ENCODE peak calls at places on chromosome 15, in six cellular contexts. K is RWPE1, N is esophagus squamous epithelium, U is astrocyte of the spinal cord, I is AG09309, Z is lung. R is an unnamed sample.

GRCh38 chr15:93997071-93997658 is 234.2 kb upstream of the MCTP2 start:
- DNase-seq in N (no peak), Z (no peak), U (peak), I (peak), K (peak), R (no peak)

GRCh38 chr15:90818251-90819210 is 49.9 kb upstream of the FURIN start:
- DNase-seq in K (no peak), I (no peak), Z (no peak), U (no peak), N (no peak), R (peak)

GRCh38 chr15:78751602-78751979 is 59.7 kb downstream of the ADAMTS7 start:
- DNase-seq in U (no peak), Z (no peak), K (no peak), N (no peak), I (no peak), R (no peak)

GRCh38 chr15:99953886-99954285 is 220.6 kb upstream of the LYSMD4 start:
- DNase-seq in U (no peak), K (no peak), Z (no peak), I (no peak), N (no peak), R (no peak)

GRCh38 chr15:101372149-101372577 is 77.1 kb upstream of the SNRPA1 start:
- DNase-seq in I (peak), U (peak), Z (no peak), N (no peak), K (no peak), R (no peak)

GRCh38 chr15:58473720-58474119 is 41.9 kb downstream of the LIPC start:
- DNase-seq in K (peak), I (peak), U (peak), Z (no peak), N (no peak), R (no peak)

GRCh38 chr15:27645672-27646071 is 453.4 kb downstream of the OCA2 start:
- DNase-seq in Z (no peak), U (no peak), N (no peak), I (no peak), K (no peak), R (no peak)

GRCh38 chr15:62307551-62307950 is 142.5 kb upstream of the C2CD4B start:
- DNase-seq in U (peak), I (peak), Z (no peak), N (no peak), K (peak), R (no peak)

GRCh38 chr15:66291816-66292215 is 1.6 kb upstream of the DIS3L start:
- DNase-seq in U (no peak), I (no peak), K (no peak), Z (no peak), N (no peak), R (no peak)

GRCh38 chr15:51334011-51334426 is 4.4 kb downstream of the CYP19A1 start:
- DNase-seq in N (no peak), U (no peak), K (no peak), I (no peak), Z (no peak), R (no peak)

GRCh38 chr15:28015855-28016254 is 83.3 kb downstream of the OCA2 start:
- DNase-seq in K (no peak), I (no peak), Z (peak), N (no peak), U (no peak), R (no peak)

GRCh38 chr15:42608110-42608531 is 32.7 kb downstream of the STARD9 start:
- DNase-seq in Z (peak), N (no peak), I (no peak), U (no peak), K (no peak), R (no peak)

GRCh38 chr15:49438970-49439631 is 16.1 kb downstream of the FGF7 start:
- DNase-seq in K (no peak), Z (peak), U (no peak), I (no peak), N (peak), R (no peak)

GRCh38 chr15:31977812-31978662 is 52.3 kb upstream of the CHRNA7 start:
- DNase-seq in I (no peak), U (peak), N (no peak), K (peak), Z (peak), R (no peak)

GRCh38 chr15:84981711-84982300 is at the start of gene PDE8A:
- DNase-seq in K (peak), Z (no peak), N (no peak), I (no peak), U (no peak), R (peak)

GRCh38 chr15:53843166-53843565 is 83.7 kb upstream of the WDR72 start:
- DNase-seq in I (no peak), N (no peak), U (no peak), K (no peak), Z (no peak), R (no peak)

GRCh38 chr15:59976480-59976879 is 27.6 kb upstream of the FOXB1 start:
- DNase-seq in N (no peak), Z (no peak), K (no peak), I (no peak), U (no peak), R (no peak)

GRCh38 chr15:32098033-32098432 is 67.7 kb downstream of the CHRNA7 start:
- DNase-seq in Z (no peak), I (no peak), N (no peak), K (no peak), U (no peak), R (no peak)

GRCh38 chr15:31162721-31163510 is 61.4 kb upstream of the TRPM1 start:
- DNase-seq in U (no peak), N (no peak), K (no peak), I (no peak), Z (no peak), R (no peak)

GRCh38 chr15:99148851-99149276 is 44.0 kb downstream of the SYNM start:
- DNase-seq in U (no peak), N (no peak), Z (no peak), I (no peak), K (no peak), R (no peak)

GRCh38 chr15:96285715-96286367 is 44.7 kb upstream of the NR2F2 start:
- DNase-seq in K (no peak), I (no peak), Z (no peak), U (no peak), N (no peak), R (no peak)

GRCh38 chr15:87167706-87168105 is 1088.0 kb downstream of the AGBL1 start:
- DNase-seq in Z (no peak), K (peak), I (no peak), N (no peak), U (no peak), R (no peak)

GRCh38 chr15:78004919-78005634 is 72.4 kb downstream of the TBC1D2B start:
- DNase-seq in N (no peak), Z (peak), U (peak), I (peak), K (no peak), R (no peak)

GRCh38 chr15:72796210-72796514 is 12.6 kb upstream of the ADPGK start:
- DNase-seq in I (no peak), U (no peak), Z (no peak), K (no peak), N (no peak), R (no peak)

GRCh38 chr15:23073890-23074631 is 34.7 kb upstream of the TUBGCP5 start:
- DNase-seq in N (no peak), U (no peak), K (peak), I (no peak), Z (no peak), R (no peak)

GRCh38 chr15:101267320-101268104 is 9.8 kb downstream of the SELENOS start:
- DNase-seq in I (peak), Z (no peak), U (peak), N (no peak), K (no peak), R (no peak)

GRCh38 chr15:64855206-64856000 is 13.7 kb downstream of the PLEKHO2 start:
- DNase-seq in I (no peak), N (no peak), K (no peak), Z (no peak), U (no peak), R (no peak)

GRCh38 chr15:38702178-38702912 is 137.7 kb upstream of the RASGRP1 start:
- DNase-seq in Z (peak), I (no peak), N (no peak), U (no peak), K (peak), R (no peak)

GRCh38 chr15:80433836-80434235 is 29.7 kb downstream of the ARNT2 start:
- DNase-seq in I (no peak), N (no peak), U (no peak), K (no peak), Z (no peak), R (no peak)

GRCh38 chr15:60972866-60973265 is 256.2 kb downstream of the RORA start:
- DNase-seq in K (peak), I (no peak), Z (no peak), N (no peak), U (peak), R (no peak)

GRCh38 chr15:101550124-101550523 is 60.6 kb upstream of the PCSK6 start:
- DNase-seq in K (no peak), U (no peak), I (no peak), N (no peak), Z (no peak), R (no peak)

GRCh38 chr15:65097651-65098263 is 17.2 kb downstream of the UBAP1L start:
- DNase-seq in U (no peak), N (no peak), Z (no peak), K (no peak), I (no peak), R (no peak)

GRCh38 chr15:42085236-42085605 is 9.1 kb downstream of the PLA2G4D start:
- DNase-seq in I (no peak), N (no peak), U (no peak), Z (no peak), K (no peak), R (no peak)

GRCh38 chr15:34606545-34606944 is 23.1 kb upstream of the GOLGA8B start:
- DNase-seq in K (no peak), U (no peak), I (no peak), N (no peak), Z (no peak), R (no peak)

GRCh38 chr15:96070636-96071035 is 259.9 kb upstream of the NR2F2 start:
- DNase-seq in N (no peak), I (peak), K (no peak), Z (no peak), U (no peak), R (no peak)

GRCh38 chr15:35958936-35959335 is 413.0 kb upstream of the DPH6 start:
- DNase-seq in U (no peak), I (no peak), N (no peak), Z (no peak), K (no peak), R (no peak)

DNA sequence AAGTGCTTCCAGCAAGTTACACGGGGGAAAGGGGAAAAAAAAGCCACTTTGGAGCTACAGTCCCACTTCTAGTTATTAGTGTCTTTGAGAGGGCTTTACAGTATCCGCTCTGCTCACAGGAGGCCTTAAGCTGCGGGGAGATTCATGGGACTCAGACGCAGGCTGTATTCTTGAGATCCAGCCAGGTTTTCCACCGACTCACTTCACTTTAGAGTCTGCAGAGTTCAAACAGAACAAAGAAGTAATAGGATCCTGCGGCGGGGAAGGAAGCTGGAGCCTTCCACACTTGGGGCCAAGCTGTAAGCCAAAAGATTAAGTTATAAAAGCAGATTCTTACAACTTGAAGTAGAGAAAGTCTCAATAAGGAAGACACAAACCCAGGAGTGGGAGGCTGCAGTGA is 60.2 kb upstream of the FAM174B start:
- DNase-seq in I (no peak), Z (no peak), K (no peak), N (no peak), U (peak), R (no peak)
- TF ChIP-seq CTCF in I (no peak), Z (no peak), K (no peak), N (no peak), U (no peak), R (no peak)

GRCh38 chr15:75674366-75674765 is 26.7 kb downstream of the SNX33 start:
- DNase-seq in Z (no peak), I (no peak), N (no peak), U (no peak), K (no peak), R (no peak)

GRCh38 chr15:75677601-75678323 is 30.1 kb downstream of the SNX33 start:
- DNase-seq in K (no peak), U (no peak), N (no peak), Z (no peak), I (no peak), R (no peak)

GRCh38 chr15:75673426-75674247 is 25.9 kb downstream of the SNX33 start:
- DNase-seq in N (no peak), K (no peak), U (peak), Z (peak), I (no peak), R (no peak)

GRCh38 chr15:75676688-75677475 is 29.2 kb downstream of the SNX33 start:
- DNase-seq in Z (no peak), U (no peak), K (no peak), I (no peak), N (no peak), R (no peak)

GRCh38 chr15:75675579-75676404 is 28.1 kb downstream of the SNX33 start:
- DNase-seq in I (no peak), K (no peak), U (no peak), Z (no peak), N (no peak), R (no peak)
- TF ChIP-seq CTCF in I (no peak), K (no peak), U (no peak), Z (no peak), N (no peak), R (no peak)

GRCh38 chr15:40894689-40895308 is 549 bp downstream of the VPS18 start:
- DNase-seq in I (no peak), K (peak), N (no peak), U (peak), Z (peak), R (peak)
- TF ChIP-seq CTCF in I (peak), K (peak), N (no peak), U (peak), Z (no peak), R (no peak)

GRCh38 chr15:44130778-44131177 is 64.3 kb downstream of the FRMD5 start:
- DNase-seq in N (no peak), U (no peak), I (no peak), K (peak), Z (no peak), R (no peak)
- TF ChIP-seq CTCF in N (no peak), U (no peak), I (peak), K (peak), Z (no peak), R (no peak)

GRCh38 chr15:67835349-67836133 is 4.3 kb downstream of the RNU6-1 start:
- DNase-seq in U (no peak), I (no peak), N (no peak), K (no peak), Z (no peak), R (peak)
- TF ChIP-seq CTCF in U (no peak), I (no peak), N (no peak), K (no peak), Z (no peak), R (no peak)